ENCODE peak calls at places on chromosome 17, in eight cellular contexts. S, K, T, V, U, F, O and G are unnamed samples.

GRCh38 chr17:72362466-72363335 is 241.9 kb downstream of the SOX9 start:
- DNase-seq in S (no peak), K (no peak), T (no peak), V (no peak), U (no peak), F (no peak), O (peak), G (no peak)

GRCh38 chr17:19409509-19409908 is 1.5 kb upstream of the RNF112 start:
- DNase-seq in S (peak), K (no peak), T (no peak), V (no peak), U (no peak), F (no peak), O (peak), G (no peak)

GRCh38 chr17:19378416-19379293 is at the start of gene MAPK7:
- DNase-seq in S (no peak), K (no peak), T (no peak), V (no peak), U (no peak), F (no peak), O (peak), G (no peak)

GRCh38 chr17:77893144-77894044 is 65.1 kb upstream of the TNRC6C start:
- DNase-seq in S (no peak), K (no peak), T (no peak), V (no peak), U (no peak), F (no peak), O (no peak), G (no peak)

GRCh38 chr17:81923302-81924260 is 4.0 kb downstream of the MAFG start:
- DNase-seq in S (no peak), K (no peak), T (no peak), V (no peak), U (no peak), F (no peak), O (peak), G (no peak)

GRCh38 chr17:45048795-45049563 is 2.5 kb downstream of the DCAKD start:
- DNase-seq in S (no peak), K (no peak), T (no peak), V (no peak), U (no peak), F (no peak), O (no peak), G (no peak)

GRCh38 chr17:79095345-79096055 is 20.9 kb downstream of the ENGASE start:
- DNase-seq in S (no peak), K (no peak), T (no peak), V (no peak), U (no peak), F (no peak), O (no peak), G (no peak)

GRCh38 chr17:40469805-40470675 is 26.8 kb downstream of the IGFBP4 start:
- DNase-seq in S (no peak), K (no peak), T (no peak), V (no peak), U (no peak), F (no peak), O (no peak), G (no peak)

GRCh38 chr17:39114744-39115534 is 36.5 kb downstream of the PLXDC1 start:
- DNase-seq in S (no peak), K (no peak), T (no peak), V (no peak), U (no peak), F (no peak), O (peak), G (no peak)

GRCh38 chr17:74441537-74441936 is 9.6 kb downstream of the GPRC5C start:
- DNase-seq in S (no peak), K (no peak), T (no peak), V (no peak), U (no peak), F (no peak), O (no peak), G (no peak)